ENCODE peak calls at places on chromosomes 4 and X, in nine cellular contexts. P is right lobe of liver, Q is left lung, O is fibroblast of lung, K is tibial artery, J is psoas muscle, L is cardiac muscle cell, F is GM12878, S is stomach. V is an unnamed sample. For H3K9me3, the result is how much of the 10 kb centered on the place peaks cover.

GRCh38 chr4:153207027-153207426 is 2.8 kb downstream of the TRIM2 start:
- DNase-seq in P (no peak), Q (no peak), O (no peak), K (no peak), J (no peak), L (no peak), F (no peak), S (no peak), V (no peak)

GRCh38 chr4:80058740-80059139 is 14.3 kb downstream of the ANTXR2 start:
- DNase-seq in P (no peak), Q (no peak), O (no peak), K (no peak), J (no peak), L (no peak), F (peak), S (no peak), V (no peak)

GRCh38 chr4:106671711-106672110 is 303.1 kb upstream of the GIMD1 start:
- DNase-seq in P (no peak), Q (no peak), O (peak), K (no peak), J (no peak), L (no peak), F (no peak), S (no peak), V (no peak)

GRCh38 chr4:27666943-27667342 is 806.3 kb downstream of the STIM2 start:
- DNase-seq in P (no peak), Q (no peak), O (no peak), K (no peak), J (no peak), L (no peak), F (no peak), S (no peak), V (no peak)

GRCh38 chr4:11765849-11766453 is 337.3 kb upstream of the HS3ST1 start:
- DNase-seq in P (no peak), Q (no peak), O (peak), K (no peak), J (no peak), L (peak), F (no peak), S (no peak), V (no peak)

GRCh38 chr4:3612275-3612674 is 80.1 kb upstream of the LRPAP1 start:
- DNase-seq in P (no peak), Q (no peak), O (no peak), K (no peak), J (no peak), L (no peak), F (no peak), S (no peak), V (no peak)

GRCh38 chr4:138845051-138845450 is 170.5 kb upstream of the NOCT start:
- DNase-seq in P (no peak), Q (no peak), O (no peak), K (no peak), J (no peak), L (no peak), F (no peak), S (no peak), V (no peak)

GRCh38 chr4:82044141-82044993 is 329.4 kb downstream of the HNRNPD start:
- DNase-seq in P (peak), Q (peak), O (peak), K (peak), J (peak), L (peak), F (no peak), S (peak), V (no peak)

GRCh38 chrX:17591741-17592110 is 145.6 kb upstream of the SCML1 start:
- DNase-seq in P (no peak), Q (no peak), O (peak), K (no peak), J (no peak), L (no peak), F (no peak), S (no peak), V (no peak)

GRCh38 chr4:89123418-89123817 is 12.1 kb downstream of the TIGD2 start:
- DNase-seq in P (no peak), Q (no peak), O (peak), K (no peak), J (no peak), L (no peak), F (no peak), S (no peak), V (no peak)

GRCh38 chrX:20067709-20068315 is 48.9 kb downstream of the MAP7D2 start:
- DNase-seq in P (no peak), Q (peak), O (peak), K (peak), J (peak), L (no peak), F (no peak), S (peak), V (no peak)

GRCh38 chr4:153618831-153619230 is 65.2 kb upstream of the TLR2 start:
- DNase-seq in P (no peak), Q (no peak), O (peak), K (no peak), J (no peak), L (peak), F (no peak), S (no peak), V (no peak)

GRCh38 chrX:49183701-49184281 is 2.4 kb downstream of the PRICKLE3 start:
- DNase-seq in P (no peak), Q (no peak), O (no peak), K (no peak), J (no peak), L (no peak), F (no peak), S (no peak), V (no peak)

GRCh38 chr4:159096434-159096833 is 6.4 kb upstream of the RAPGEF2 start:
- DNase-seq in P (no peak), Q (no peak), O (no peak), K (no peak), J (no peak), L (no peak), F (no peak), S (no peak), V (no peak)

GRCh38 chr4:130689182-130689581 is 1593.2 kb downstream of the C4orf33 start:
- DNase-seq in P (no peak), Q (no peak), O (peak), K (no peak), J (no peak), L (no peak), F (no peak), S (no peak), V (no peak)

GRCh38 chrX:108439434-108439883 is at the start of gene COL4A5:
- DNase-seq in P (no peak), Q (peak), O (peak), K (peak), J (peak), L (peak), F (no peak), S (peak), V (no peak)

GRCh38 chrX:55109304-55109703 is 20.5 kb downstream of the PAGE2 start:
- DNase-seq in P (no peak), Q (no peak), O (no peak), K (no peak), J (no peak), L (no peak), F (no peak), S (no peak), V (no peak)

GRCh38 chr4:924107-925096 is 7.7 kb downstream of the GAK start:
- DNase-seq in P (no peak), Q (peak), O (peak), K (peak), J (no peak), L (no peak), F (peak), S (no peak), V (no peak)

GRCh38 chr4:45453258-45453841 is 670.5 kb downstream of the GABRG1 start:
- DNase-seq in P (no peak), Q (no peak), O (peak), K (no peak), J (no peak), L (peak), F (no peak), S (no peak), V (no peak)

GRCh38 chr4:3314706-3315260 is 22.0 kb downstream of the RGS12 start:
- DNase-seq in P (peak), Q (peak), O (no peak), K (peak), J (no peak), L (no peak), F (no peak), S (peak), V (no peak)

GRCh38 chr4:79198886-79199591 is 126.8 kb downstream of the NAA11 start:
- DNase-seq in P (no peak), Q (no peak), O (peak), K (no peak), J (no peak), L (no peak), F (no peak), S (no peak), V (no peak)

GRCh38 chrX:9349572-9350259 is 115.1 kb upstream of the TBL1X start:
- DNase-seq in P (no peak), Q (no peak), O (peak), K (no peak), J (no peak), L (no peak), F (no peak), S (no peak), V (no peak)

GRCh38 chr4:38068107-38068506 is 107.9 kb downstream of the PTTG2 start:
- DNase-seq in P (no peak), Q (no peak), O (no peak), K (no peak), J (no peak), L (no peak), F (no peak), S (no peak), V (no peak)

GRCh38 chrX:133183806-133184205 is 34.3 kb downstream of the TFDP3 start:
- DNase-seq in P (no peak), Q (no peak), O (no peak), K (no peak), J (no peak), L (no peak), F (no peak), S (no peak), V (no peak)

DNA sequence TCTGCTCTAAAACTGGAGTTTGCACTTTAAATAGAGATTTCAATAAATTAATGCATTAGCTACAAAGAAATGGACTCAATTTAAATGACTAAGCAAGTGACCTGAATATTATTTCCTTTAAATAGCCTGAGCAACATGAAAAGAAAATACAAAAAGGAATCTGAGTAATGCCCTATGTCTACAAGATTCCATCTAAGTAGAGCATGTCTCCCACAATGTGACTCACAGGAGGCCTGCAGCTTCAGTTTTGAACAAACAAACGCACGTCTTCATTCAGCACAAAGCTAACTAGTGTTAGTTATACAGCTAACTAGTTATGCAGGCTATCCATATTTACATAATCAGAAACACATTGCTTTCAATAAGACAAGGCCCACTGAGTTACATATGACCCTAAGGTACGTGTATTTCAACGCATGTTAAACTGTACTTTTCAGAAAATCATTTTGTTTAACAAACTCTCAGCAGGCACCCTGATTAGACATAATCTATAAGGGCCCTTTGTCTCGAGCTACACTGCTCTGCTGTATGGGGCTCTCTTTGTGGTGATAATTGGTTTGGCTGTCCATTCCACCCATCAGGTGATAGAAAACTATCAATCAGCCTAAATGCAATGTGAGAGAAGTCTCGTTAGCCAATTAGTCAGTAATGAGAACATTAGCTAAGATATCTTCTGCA is 116.5 kb downstream of the MAML3 start:
- DNase-seq in P (no peak), Q (no peak), O (peak), K (no peak), J (no peak), L (no peak), F (no peak), S (no peak), V (no peak)
- H3K9me3 ChIP-seq in P (under half), Q (under half), O (under half), K (under half), J (under half), L (under half), F (under half), S (under half), V (under half)

GRCh38 chr4:48762408-48762807 is 17.7 kb downstream of the FRYL start:
- DNase-seq in P (no peak), Q (no peak), O (no peak), K (no peak), J (no peak), L (no peak), F (no peak), S (no peak), V (no peak)

GRCh38 chr4:48767055-48767454 is 13.0 kb downstream of the FRYL start:
- DNase-seq in P (no peak), Q (no peak), O (no peak), K (no peak), J (no peak), L (no peak), F (no peak), S (no peak), V (no peak)

GRCh38 chr4:48772568-48772967 is 7.5 kb downstream of the FRYL start:
- DNase-seq in P (no peak), Q (no peak), O (no peak), K (no peak), J (no peak), L (no peak), F (no peak), S (no peak), V (no peak)

GRCh38 chr4:48766393-48766792 is 13.7 kb downstream of the FRYL start:
- DNase-seq in P (no peak), Q (no peak), O (no peak), K (no peak), J (no peak), L (no peak), F (no peak), S (no peak), V (no peak)

GRCh38 chr4:48767530-48767929 is 12.5 kb downstream of the FRYL start:
- DNase-seq in P (no peak), Q (no peak), O (no peak), K (no peak), J (no peak), L (no peak), F (no peak), S (no peak), V (no peak)
- H3K9me3 ChIP-seq in P (under half), Q (under half), O (under half), K (under half), J (under half), L (under half), F (under half), S (under half), V (under half)

DNA sequence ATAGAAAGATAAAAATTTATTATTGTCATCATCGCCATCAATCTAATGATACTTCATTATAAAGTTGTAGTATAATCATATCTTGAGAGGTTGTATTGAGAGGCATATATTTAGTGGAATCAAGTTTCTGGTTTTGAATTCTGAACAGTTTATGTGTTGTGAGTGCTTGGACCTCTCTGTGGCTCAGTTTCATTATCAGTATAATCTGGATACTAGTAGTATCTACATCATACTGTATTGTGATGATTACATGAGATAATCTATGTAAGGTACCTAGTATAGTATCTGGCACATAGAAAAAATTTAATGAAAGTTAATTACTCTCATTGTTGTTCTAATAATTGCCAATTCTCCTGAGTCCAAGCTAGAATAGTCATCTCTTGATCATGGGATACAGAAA is 161.2 kb upstream of the UBQLN2 start:
- DNase-seq in P (no peak), Q (no peak), O (no peak), K (no peak), J (no peak), L (no peak), F (no peak), S (no peak), V (no peak)
- H3K9me3 ChIP-seq in P (under half), Q (under half), O (under half), K (under half), J (under half), L (under half), F (under half), S (under half), V (under half)

DNA sequence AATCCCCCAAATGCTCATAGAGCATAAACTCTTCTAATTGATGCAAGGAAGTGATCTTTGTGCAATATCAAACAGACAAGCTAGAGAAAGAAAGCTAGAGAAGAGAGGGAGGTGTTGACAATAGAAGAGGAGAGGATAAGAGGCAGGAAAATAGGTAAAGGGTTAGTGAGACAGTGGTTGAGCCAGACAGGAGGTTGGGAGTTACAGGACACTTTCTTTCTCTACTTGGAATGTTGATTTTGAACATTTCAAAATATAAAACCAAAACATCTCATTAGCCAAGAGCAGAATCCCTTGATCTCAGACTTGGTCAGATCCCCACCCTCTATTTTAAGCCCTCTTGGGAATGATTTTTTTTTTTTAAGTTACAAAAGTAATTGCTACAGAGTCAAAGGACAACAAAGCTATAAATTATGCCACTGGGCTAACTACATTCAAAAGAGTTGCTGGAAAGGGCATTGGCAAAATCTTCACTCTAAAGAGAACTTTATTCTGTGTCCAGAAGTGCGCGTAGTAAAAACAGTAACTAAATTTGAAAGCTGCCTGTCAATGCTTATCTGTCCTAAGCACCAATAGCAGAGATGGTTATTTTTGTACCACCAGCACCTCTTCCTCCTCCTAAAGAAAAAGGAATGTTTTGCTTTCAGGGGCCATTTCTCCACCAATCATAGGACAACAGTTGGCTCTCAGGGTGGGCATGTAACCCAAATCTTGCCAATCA is 133.8 kb downstream of the PDGFC start:
- DNase-seq in P (no peak), Q (no peak), O (no peak), K (no peak), J (no peak), L (no peak), F (no peak), S (no peak), V (no peak)
- H3K9me3 ChIP-seq in P (under half), Q (under half), O (under half), K (under half), J (under half), L (under half), F (under half), S (under half), V (under half)

GRCh38 chr4:175125410-175126068 is 207.4 kb downstream of the ADAM29 start:
- DNase-seq in P (no peak), Q (no peak), O (no peak), K (no peak), J (no peak), L (no peak), F (no peak), S (no peak), V (no peak)
- H3K9me3 ChIP-seq in P (under half), Q (under half), O (under half), K (under half), J (under half), L (under half), F (under half), S (under half), V (under half)

DNA sequence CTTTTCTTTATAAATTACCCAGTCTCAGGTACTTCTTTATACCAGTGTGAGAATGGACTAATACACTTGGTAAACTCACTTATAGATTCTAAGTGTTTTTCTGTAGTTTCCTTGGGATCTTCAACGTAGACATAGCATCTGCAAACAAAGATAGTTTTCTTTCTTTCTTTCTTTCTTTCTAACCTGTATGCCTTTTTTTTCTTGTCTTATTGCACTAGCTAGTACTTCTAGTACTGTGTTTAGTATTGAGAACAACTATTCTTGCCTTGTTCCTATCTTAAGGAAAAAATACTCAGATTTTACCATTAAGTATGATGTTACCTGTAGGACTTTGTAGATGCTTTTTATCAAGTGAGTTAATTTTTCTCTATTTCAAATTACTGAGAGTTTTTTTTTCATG is 102.2 kb downstream of the EDA start:
- DNase-seq in P (no peak), Q (no peak), O (no peak), K (no peak), J (no peak), L (no peak), F (no peak), S (no peak), V (no peak)
- H3K9me3 ChIP-seq in P (under half), Q (under half), O (under half), K (half or more), J (under half), L (under half), F (under half), S (under half), V (under half)

DNA sequence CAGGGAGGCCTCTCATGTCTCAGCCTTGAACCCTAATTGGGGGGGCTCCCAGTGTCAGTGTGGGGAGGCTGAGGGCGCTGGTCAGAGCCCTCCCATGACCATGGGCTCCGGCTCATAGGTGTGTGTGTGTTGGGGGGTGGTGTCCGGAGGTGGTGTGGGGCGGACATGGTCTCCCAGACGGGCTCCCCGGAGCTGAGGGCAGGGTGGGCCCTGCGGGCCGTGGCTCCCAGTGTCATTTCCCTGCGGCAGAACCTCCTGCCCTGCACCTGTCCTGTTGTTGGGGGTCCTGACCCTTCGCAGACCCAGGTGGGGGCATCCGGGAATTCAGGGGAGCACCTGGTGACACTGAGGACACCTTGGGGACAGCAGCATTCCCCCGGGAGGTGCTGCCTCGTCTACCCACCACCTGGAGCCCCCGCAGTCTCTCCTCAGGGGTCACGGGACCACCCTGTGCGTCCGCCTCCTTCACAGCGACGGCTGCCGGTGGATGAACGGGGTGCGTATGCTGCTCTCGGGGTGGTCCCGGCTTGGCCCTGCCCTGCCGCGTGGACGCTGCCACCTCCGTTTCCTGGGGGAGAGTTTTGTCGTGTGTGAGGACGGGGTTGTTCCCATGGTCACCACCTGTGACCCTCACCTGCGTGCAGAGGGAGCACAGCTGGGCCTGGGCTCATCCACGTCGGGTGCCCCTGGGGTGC is 14.5 kb upstream of the GTPBP6 start:
- DNase-seq in P (peak), Q (peak), O (no peak), K (no peak), J (no peak), L (no peak), F (no peak), S (no peak), V (no peak)
- H3K9me3 ChIP-seq in P (under half), Q (under half), O (under half), K (under half), J (under half), L (under half), F (under half), S (under half), V (under half)

GRCh38 chr4:163915896-163916295 is 421.4 kb downstream of the TMA16 start:
- DNase-seq in P (no peak), Q (no peak), O (no peak), K (no peak), J (no peak), L (no peak), F (no peak), S (no peak), V (no peak)
- H3K9me3 ChIP-seq in P (under half), Q (under half), O (under half), K (under half), J (under half), L (under half), F (under half), S (under half), V (under half)

V was measured in T-helper 17 cell.